ENCODE peak calls at places on chromosomes 12 and 14, in nine cellular contexts. G is body of pancreas, R is neuronal stem cell, Y is lung, I is hepatocyte, Q is psoas muscle, H is WERI-Rb-1, B is neural progenitor cell, S is IMR-90. V is an unnamed sample. For H3K36me3, the result is how much of the 10 kb centered on the place peaks cover.

GRCh38 chr14:55911794-55912193 is 206.4 kb upstream of the PELI2 start:
- DNase-seq in G (no peak), R (no peak), Y (no peak), I (no peak), Q (no peak), H (no peak), B (no peak), S (no peak), V (no peak)

GRCh38 chr12:97471194-97471593 is 8.6 kb downstream of the RMST start:
- DNase-seq in G (no peak), R (no peak), Y (no peak), I (no peak), Q (no peak), H (no peak), B (no peak), S (no peak), V (no peak)

GRCh38 chr12:56373515-56373914 is 10.9 kb upstream of the APOF start:
- DNase-seq in G (no peak), R (no peak), Y (no peak), I (no peak), Q (no peak), H (no peak), B (no peak), S (no peak), V (no peak)

GRCh38 chr14:67370830-67371229 is 10.7 kb downstream of the EIF2S1 start:
- DNase-seq in G (no peak), R (no peak), Y (no peak), I (no peak), Q (no peak), H (no peak), B (no peak), S (peak), V (no peak)

GRCh38 chr12:24488091-24488596 is 460.8 kb downstream of the BCAT1 start:
- DNase-seq in G (no peak), R (no peak), Y (no peak), I (no peak), Q (peak), H (no peak), B (no peak), S (peak), V (no peak)

GRCh38 chr14:35504260-35504659 is 29.7 kb upstream of the INSM2 start:
- DNase-seq in G (no peak), R (no peak), Y (no peak), I (peak), Q (no peak), H (no peak), B (no peak), S (no peak), V (no peak)

GRCh38 chr12:48110691-48111315 is 4.9 kb upstream of the SENP1 start:
- DNase-seq in G (no peak), R (no peak), Y (peak), I (no peak), Q (no peak), H (no peak), B (no peak), S (no peak), V (no peak)

GRCh38 chr12:8018666-8019581 is 13.6 kb upstream of the FOXJ2 start:
- DNase-seq in G (no peak), R (peak), Y (no peak), I (no peak), Q (peak), H (peak), B (peak), S (no peak), V (no peak)

GRCh38 chr12:129163861-129164260 is 310.6 kb downstream of the GLT1D1 start:
- DNase-seq in G (no peak), R (no peak), Y (no peak), I (no peak), Q (no peak), H (no peak), B (no peak), S (no peak), V (no peak)

GRCh38 chr14:66152269-66152668 is 333.9 kb upstream of the CCDC196 start:
- DNase-seq in G (no peak), R (no peak), Y (no peak), I (peak), Q (no peak), H (no peak), B (no peak), S (no peak), V (no peak)

GRCh38 chr12:122161682-122162081 is 12.3 kb downstream of the IL31 start:
- DNase-seq in G (no peak), R (no peak), Y (no peak), I (no peak), Q (no peak), H (no peak), B (no peak), S (no peak), V (no peak)

GRCh38 chr12:84150226-84150625 is 762.4 kb downstream of the SLC6A15 start:
- DNase-seq in G (no peak), R (no peak), Y (no peak), I (no peak), Q (no peak), H (no peak), B (no peak), S (no peak), V (no peak)

GRCh38 chr14:33317675-33318074 is 379.0 kb downstream of the NPAS3 start:
- DNase-seq in G (no peak), R (no peak), Y (no peak), I (no peak), Q (no peak), H (no peak), B (no peak), S (no peak), V (no peak)

GRCh38 chr12:53866727-53867126 is 71.9 kb upstream of the HOXC13 start:
- DNase-seq in G (no peak), R (no peak), Y (no peak), I (no peak), Q (no peak), H (no peak), B (no peak), S (no peak), V (no peak)

GRCh38 chr12:78929075-78929418 is 64.5 kb downstream of the SYT1 start:
- DNase-seq in G (no peak), R (no peak), Y (no peak), I (no peak), Q (no peak), H (no peak), B (no peak), S (no peak), V (no peak)

GRCh38 chr12:130792926-130793849 is 45.9 kb downstream of the STX2 start:
- DNase-seq in G (no peak), R (no peak), Y (no peak), I (no peak), Q (no peak), H (no peak), B (no peak), S (no peak), V (no peak)

GRCh38 chr12:58372298-58372697 is 430.9 kb downstream of the ATP23 start:
- DNase-seq in G (no peak), R (no peak), Y (no peak), I (no peak), Q (no peak), H (no peak), B (no peak), S (no peak), V (no peak)

GRCh38 chr12:54596526-54596946 is 8.1 kb upstream of the PPP1R1A start:
- DNase-seq in G (peak), R (peak), Y (peak), I (peak), Q (peak), H (peak), B (peak), S (peak), V (peak)

GRCh38 chr12:127485528-127485927 is 781.4 kb upstream of the TMEM132C start:
- DNase-seq in G (no peak), R (no peak), Y (no peak), I (peak), Q (no peak), H (peak), B (no peak), S (peak), V (no peak)

GRCh38 chr12:62335801-62336200 is 75.6 kb downstream of the USP15 start:
- DNase-seq in G (no peak), R (no peak), Y (no peak), I (no peak), Q (no peak), H (no peak), B (no peak), S (no peak), V (no peak)

GRCh38 chr14:84657866-84658385 is 872.0 kb upstream of the FLRT2 start:
- DNase-seq in G (no peak), R (no peak), Y (no peak), I (no peak), Q (no peak), H (no peak), B (no peak), S (no peak), V (no peak)

DNA sequence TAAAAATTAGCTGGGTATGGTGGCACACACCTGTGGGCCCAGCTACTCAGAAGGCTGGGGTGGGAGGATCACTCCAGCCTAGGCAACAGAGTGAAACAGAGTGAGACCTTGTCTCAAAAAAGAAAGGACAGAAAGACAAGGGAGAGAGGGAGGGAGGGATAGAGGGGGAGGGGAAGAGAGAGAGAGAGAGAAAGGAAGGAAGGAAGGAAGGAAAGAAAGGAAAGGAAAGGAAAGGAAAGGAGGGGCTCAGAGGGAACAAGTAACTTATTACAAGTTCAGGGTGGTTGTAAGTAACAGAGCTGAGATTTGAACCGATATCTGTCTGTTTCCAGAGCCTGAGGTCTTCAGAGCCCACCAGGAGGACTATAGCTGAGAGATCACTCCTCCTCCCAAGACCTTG is 8.3 kb downstream of the IFFO1 start:
- DNase-seq in G (no peak), R (no peak), Y (no peak), I (no peak), Q (peak), H (no peak), B (no peak), S (no peak), V (no peak)
- H3K36me3 ChIP-seq in G (under half), R (under half), Y (under half), I (under half), Q (half or more), H (half or more), B (under half), S (under half), V (under half)

DNA sequence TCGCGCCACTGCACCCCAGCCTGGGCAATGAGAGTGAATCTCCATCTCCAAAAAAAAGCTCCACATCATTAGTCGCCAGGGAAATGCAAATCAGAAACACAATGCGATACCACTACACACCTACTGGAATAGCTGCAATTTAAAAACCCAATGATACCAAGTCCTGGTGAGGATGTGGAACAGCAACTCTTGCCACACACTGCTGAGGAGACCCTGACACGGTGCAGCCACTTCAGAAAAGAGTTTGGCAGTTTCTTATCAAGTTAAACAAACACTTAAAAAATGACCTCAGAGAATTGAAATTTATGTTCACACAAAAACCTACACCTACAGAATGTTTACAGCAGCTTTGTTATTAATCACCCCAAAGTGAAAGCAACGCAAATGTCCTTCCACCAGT is 12.1 kb downstream of the P2RX2 start:
- DNase-seq in G (no peak), R (no peak), Y (no peak), I (no peak), Q (no peak), H (no peak), B (no peak), S (no peak), V (no peak)
- H3K36me3 ChIP-seq in G (under half), R (half or more), Y (under half), I (under half), Q (half or more), H (half or more), B (under half), S (under half), V (under half)

DNA sequence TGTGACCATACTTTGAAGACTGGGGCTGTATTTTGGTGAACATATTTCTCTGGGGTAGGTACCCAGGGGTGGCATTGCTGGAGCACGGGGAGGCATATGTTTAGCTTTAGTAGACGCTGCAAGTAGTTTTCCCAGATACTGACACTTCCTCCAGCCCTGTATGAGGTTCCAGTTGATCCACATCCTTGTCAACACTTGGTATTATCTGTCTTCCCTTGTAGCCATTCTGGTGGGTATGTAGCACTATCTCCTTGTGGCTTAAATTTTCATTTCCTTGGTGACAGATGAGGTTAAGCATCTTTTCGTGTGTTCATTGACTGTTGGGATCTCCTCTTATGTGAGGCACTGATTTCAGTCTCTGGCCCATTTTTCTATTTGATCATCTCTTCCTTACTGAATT is 179.1 kb downstream of the PHETA1 start:
- DNase-seq in G (no peak), R (no peak), Y (no peak), I (no peak), Q (no peak), H (no peak), B (no peak), S (no peak), V (no peak)
- H3K36me3 ChIP-seq in G (under half), R (under half), Y (under half), I (under half), Q (under half), H (under half), B (under half), S (under half), V (under half)

GRCh38 chr14:103687712-103688111 is 27.5 kb downstream of the XRCC3 start:
- DNase-seq in G (no peak), R (no peak), Y (no peak), I (no peak), Q (no peak), H (no peak), B (no peak), S (no peak), V (no peak)
- H3K36me3 ChIP-seq in G (under half), R (under half), Y (under half), I (under half), Q (half or more), H (half or more), B (under half), S (half or more), V (under half)

DNA sequence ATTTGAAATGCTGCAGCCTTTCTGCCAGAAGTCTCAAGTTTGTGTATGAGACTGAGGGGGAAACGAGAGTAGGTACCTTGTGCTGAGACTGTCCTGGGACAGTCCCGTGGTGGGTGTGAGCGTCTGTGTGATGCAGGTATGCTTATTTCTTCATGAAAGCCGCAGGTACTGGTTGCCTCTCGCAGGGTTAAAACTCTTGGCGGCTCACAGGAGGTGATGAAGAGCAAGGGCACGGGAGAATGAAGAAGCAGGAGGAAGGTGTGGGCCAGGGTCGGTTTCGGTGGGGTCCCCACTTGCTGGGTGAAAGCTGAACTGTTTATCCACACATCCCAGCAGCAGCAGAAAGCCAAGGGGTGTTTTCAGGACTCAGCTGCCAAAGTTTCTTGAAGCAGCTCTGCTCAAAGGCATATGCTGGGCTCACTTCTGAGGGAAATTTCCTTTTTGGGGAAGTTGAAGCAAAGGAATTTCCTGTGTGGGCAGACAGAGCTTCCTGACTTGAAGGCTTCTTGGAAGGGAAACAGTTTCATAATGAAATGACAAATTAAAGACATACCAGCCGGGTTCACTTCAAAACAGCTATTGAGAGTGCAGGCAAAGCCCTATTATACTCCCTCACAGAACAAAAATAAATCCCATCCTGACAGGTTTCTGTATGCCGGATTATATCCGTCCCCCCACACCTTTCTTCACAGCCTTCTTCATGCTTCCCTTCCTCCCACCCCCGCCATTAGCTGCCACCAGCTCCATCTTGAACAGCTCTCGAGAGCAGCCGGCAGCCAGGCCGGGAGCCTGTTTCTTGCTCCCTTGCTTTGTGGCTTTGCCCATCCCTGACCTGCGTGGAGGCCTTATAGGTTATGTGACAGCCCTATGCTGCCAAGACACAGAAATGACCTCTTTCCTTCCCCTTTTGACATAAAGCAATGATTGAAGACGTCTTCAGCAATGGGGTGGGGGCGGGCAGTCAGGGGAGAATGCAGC is 116.6 kb downstream of the ETV6 start:
- DNase-seq in G (no peak), R (no peak), Y (peak), I (no peak), Q (no peak), H (no peak), B (no peak), S (peak), V (no peak)
- H3K36me3 ChIP-seq in G (under half), R (under half), Y (under half), I (under half), Q (under half), H (under half), B (under half), S (under half), V (under half)

GRCh38 chr12:124792177-124792576 is 71.5 kb downstream of the SCARB1 start:
- DNase-seq in G (no peak), R (no peak), Y (no peak), I (no peak), Q (no peak), H (no peak), B (no peak), S (no peak), V (no peak)
- H3K36me3 ChIP-seq in G (under half), R (under half), Y (under half), I (under half), Q (under half), H (under half), B (under half), S (under half), V (under half)

GRCh38 chr12:116990971-116991966 is 80.5 kb downstream of the FBXW8 start:
- DNase-seq in G (no peak), R (no peak), Y (no peak), I (no peak), Q (no peak), H (no peak), B (no peak), S (peak), V (no peak)

GRCh38 chr12:116996058-116996457 is 85.3 kb downstream of the FBXW8 start:
- DNase-seq in G (no peak), R (no peak), Y (no peak), I (no peak), Q (no peak), H (no peak), B (no peak), S (no peak), V (no peak)

GRCh38 chr12:116999066-116999465 is 88.3 kb downstream of the FBXW8 start:
- DNase-seq in G (no peak), R (no peak), Y (no peak), I (no peak), Q (no peak), H (no peak), B (no peak), S (no peak), V (no peak)

GRCh38 chr12:117000316-117000715 is 89.6 kb downstream of the FBXW8 start:
- DNase-seq in G (no peak), R (no peak), Y (no peak), I (no peak), Q (no peak), H (no peak), B (no peak), S (no peak), V (no peak)

GRCh38 chr12:116996648-116997047 is 85.9 kb downstream of the FBXW8 start:
- DNase-seq in G (no peak), R (no peak), Y (no peak), I (no peak), Q (no peak), H (no peak), B (no peak), S (peak), V (no peak)
- H3K36me3 ChIP-seq in G (under half), R (under half), Y (under half), I (under half), Q (under half), H (under half), B (under half), S (under half), V (under half)

GRCh38 chr12:108691154-108691994 is 39.9 kb downstream of the CORO1C start:
- DNase-seq in G (peak), R (peak), Y (peak), I (peak), Q (peak), H (peak), B (peak), S (peak), V (peak)
- H3K36me3 ChIP-seq in G (under half), R (under half), Y (under half), I (under half), Q (under half), H (under half), B (under half), S (under half), V (under half)

GRCh38 chr12:94874986-94875312 is 128.5 kb downstream of the NDUFA12 start:
- DNase-seq in G (no peak), R (no peak), Y (no peak), I (no peak), Q (no peak), H (no peak), B (peak), S (no peak), V (no peak)
- H3K36me3 ChIP-seq in G (under half), R (under half), Y (under half), I (under half), Q (under half), H (under half), B (under half), S (under half), V (under half)

V was measured in colonic mucosa.